ENCODE peak calls at places on chromosomes 11 and 22, in six cellular contexts. X is brain microvascular endothelial cell, I is lower leg skin, N is astrocyte of the spinal cord, B is foreskin fibroblast, C is GM12865. V is an unnamed sample.

GRCh38 chr22:29203883-29204282 is 1.8 kb upstream of the EMID1 start:
- DNase-seq in X (no peak), I (no peak), N (no peak), B (no peak), C (no peak), V (no peak)

GRCh38 chr22:46803031-46803880 is 40.8 kb downstream of the TBC1D22A start:
- DNase-seq in X (no peak), I (no peak), N (no peak), B (peak), C (peak), V (no peak)

GRCh38 chr11:36427079-36427478 is 83.0 kb downstream of the TRAF6 start:
- DNase-seq in X (no peak), I (no peak), N (no peak), B (no peak), C (no peak), V (no peak)

GRCh38 chr11:73366953-73367352 is 9.2 kb upstream of the RELT start:
- DNase-seq in X (no peak), I (no peak), N (no peak), B (no peak), C (no peak), V (no peak)

GRCh38 chr11:88454881-88455280 is 117.3 kb upstream of the CTSC start:
- DNase-seq in X (no peak), I (no peak), N (no peak), B (peak), C (no peak), V (no peak)

GRCh38 chr11:134482865-134483264 is 70.8 kb upstream of the B3GAT1 start:
- DNase-seq in X (no peak), I (no peak), N (no peak), B (no peak), C (no peak), V (no peak)

GRCh38 chr11:61083601-61084147 is 18.6 kb upstream of the CD5 start:
- DNase-seq in X (no peak), I (no peak), N (no peak), B (no peak), C (no peak), V (no peak)

GRCh38 chr11:37449146-37449545 is 851.1 kb upstream of the RAG2 start:
- DNase-seq in X (peak), I (peak), N (peak), B (peak), C (peak), V (peak)

GRCh38 chr11:2379471-2380174 is 2.5 kb downstream of the CD81 start:
- DNase-seq in X (no peak), I (peak), N (no peak), B (peak), C (no peak), V (no peak)

GRCh38 chr11:12723410-12724297 is 49.4 kb downstream of the TEAD1 start:
- DNase-seq in X (peak), I (peak), N (peak), B (no peak), C (no peak), V (no peak)

GRCh38 chr11:124069429-124070401 is 28.6 kb upstream of the OR10G7 start:
- DNase-seq in X (peak), I (peak), N (peak), B (peak), C (peak), V (peak)

GRCh38 chr22:32407936-32408335 is 4.1 kb downstream of the RTCB start:
- DNase-seq in X (no peak), I (no peak), N (no peak), B (no peak), C (no peak), V (no peak)

GRCh38 chr11:34243620-34244493 is 114.0 kb downstream of the ABTB2 start:
- DNase-seq in X (peak), I (no peak), N (peak), B (peak), C (peak), V (peak)

GRCh38 chr11:8252946-8253345 is 10.7 kb downstream of the LMO1 start:
- DNase-seq in X (no peak), I (no peak), N (no peak), B (no peak), C (no peak), V (no peak)

GRCh38 chr11:92628401-92629292 is 340.8 kb upstream of the MTNR1B start:
- DNase-seq in X (peak), I (no peak), N (peak), B (no peak), C (no peak), V (no peak)

GRCh38 chr22:46294784-46295183 is 1.9 kb upstream of the GTSE1 start:
- DNase-seq in X (no peak), I (no peak), N (no peak), B (no peak), C (no peak), V (no peak)

GRCh38 chr11:36009469-36009868 is 65.6 kb downstream of the LDLRAD3 start:
- DNase-seq in X (no peak), I (no peak), N (peak), B (peak), C (no peak), V (peak)

GRCh38 chr11:35167451-35167954 is 28.5 kb downstream of the CD44 start:
- DNase-seq in X (no peak), I (peak), N (no peak), B (peak), C (no peak), V (no peak)

GRCh38 chr22:19275104-19275503 is 16.4 kb downstream of the CLTCL1 start:
- DNase-seq in X (no peak), I (no peak), N (no peak), B (no peak), C (no peak), V (no peak)

GRCh38 chr11:44404736-44405395 is 94.9 kb upstream of the ALX4 start:
- DNase-seq in X (no peak), I (no peak), N (no peak), B (no peak), C (no peak), V (no peak)

GRCh38 chr11:34302046-34302921 is 55.5 kb downstream of the ABTB2 start:
- DNase-seq in X (peak), I (no peak), N (peak), B (peak), C (peak), V (peak)

GRCh38 chr11:130504317-130504716 is 55.9 kb downstream of the ADAMTS15 start:
- DNase-seq in X (no peak), I (no peak), N (no peak), B (no peak), C (no peak), V (no peak)

GRCh38 chr11:8715501-8715900 is 32.9 kb downstream of the RPL27A start:
- DNase-seq in X (no peak), I (no peak), N (no peak), B (no peak), C (no peak), V (no peak)

GRCh38 chr11:976431-977160 is 50.9 kb downstream of the AP2A2 start:
- DNase-seq in X (no peak), I (no peak), N (peak), B (peak), C (no peak), V (peak)

GRCh38 chr11:6233984-6234313 is 487 bp downstream of the FHIP1B start:
- DNase-seq in X (no peak), I (no peak), N (no peak), B (peak), C (no peak), V (no peak)

GRCh38 chr11:131449391-131450019 is 79.1 kb downstream of the NTM start:
- DNase-seq in X (no peak), I (no peak), N (no peak), B (no peak), C (no peak), V (no peak)

GRCh38 chr11:32870676-32871075 is 21.9 kb upstream of the QSER1 start:
- DNase-seq in X (no peak), I (no peak), N (no peak), B (no peak), C (peak), V (no peak)

GRCh38 chr11:15286465-15286864 is 171.7 kb downstream of the INSC start:
- DNase-seq in X (no peak), I (no peak), N (no peak), B (no peak), C (no peak), V (no peak)

GRCh38 chr11:61529537-61530225 is 21.1 kb downstream of the LRRC10B start:
- DNase-seq in X (no peak), I (peak), N (no peak), B (peak), C (no peak), V (no peak)

GRCh38 chr11:16806791-16807190 is 68.3 kb downstream of the C11orf58 start:
- DNase-seq in X (no peak), I (no peak), N (peak), B (no peak), C (no peak), V (peak)

GRCh38 chr22:42931421-42932196 is 74.5 kb upstream of the ARFGAP3 start:
- DNase-seq in X (no peak), I (no peak), N (no peak), B (peak), C (peak), V (no peak)

DNA sequence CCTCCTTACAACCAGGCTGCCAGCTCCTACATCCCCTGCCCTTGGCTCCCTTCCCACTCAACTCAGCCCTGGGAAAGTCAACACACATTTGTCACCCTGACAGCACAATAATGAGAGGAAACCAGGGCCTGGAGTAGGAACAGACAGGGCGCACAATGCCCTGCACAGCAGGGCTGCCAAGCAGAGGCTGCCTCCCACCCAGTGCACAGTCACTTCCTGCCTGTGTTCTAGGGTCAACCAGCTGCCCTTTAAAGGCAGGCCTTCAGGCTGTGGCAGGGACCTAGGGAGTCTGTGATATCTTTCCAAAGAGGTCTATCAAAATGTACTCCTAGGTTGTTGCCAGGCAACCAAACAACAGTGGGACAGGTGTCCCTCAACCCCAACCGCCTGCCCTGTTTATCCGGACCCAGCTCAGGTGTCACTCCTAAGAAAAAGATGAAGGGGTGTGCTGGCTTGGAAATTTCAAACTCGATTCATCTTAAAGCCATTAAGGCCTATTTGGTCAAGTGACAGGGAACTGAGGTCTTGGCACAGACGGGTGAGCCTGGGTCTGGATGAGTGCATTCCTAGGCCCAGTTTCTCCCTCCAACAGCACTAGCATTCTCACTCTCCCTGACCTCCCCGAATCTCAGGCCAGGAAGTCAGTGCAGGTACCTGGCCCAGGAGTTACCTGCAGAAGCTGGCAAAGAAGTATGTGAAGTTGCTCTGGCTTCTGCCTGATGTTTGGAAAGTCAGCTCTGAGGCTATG is 110.3 kb upstream of the PITPNB start:
- DNase-seq in X (peak), I (no peak), N (peak), B (peak), C (no peak), V (no peak)
- TF ChIP-seq CTCF in X (no peak), I (no peak), N (no peak), B (no peak), C (no peak), V (no peak)

GRCh38 chr11:71999360-71999759 is 651 bp downstream of the IL18BP start:
- DNase-seq in X (no peak), I (no peak), N (peak), B (peak), C (no peak), V (peak)
- H3K4me3 ChIP-seq in X (no peak), I (no peak), N (no peak), B (peak), C (peak), V (no peak)

GRCh38 chr22:45242778-45243191 is 2.1 kb upstream of the KIAA0930 start:
- DNase-seq in X (no peak), I (no peak), N (no peak), B (no peak), C (no peak), V (no peak)
- TF ChIP-seq CTCF in X (peak), I (no peak), N (peak), B (no peak), C (no peak), V (no peak)

GRCh38 chr22:31106651-31107205 is 640 bp downstream of the SELENOM start:
- DNase-seq in X (peak), I (no peak), N (no peak), B (peak), C (no peak), V (no peak)

GRCh38 chr22:31103899-31104694 is 3.3 kb downstream of the SELENOM start:
- DNase-seq in X (no peak), I (no peak), N (no peak), B (no peak), C (no peak), V (no peak)

GRCh38 chr22:31106001-31106571 is 1.3 kb downstream of the SELENOM start:
- DNase-seq in X (no peak), I (no peak), N (no peak), B (peak), C (no peak), V (no peak)

GRCh38 chr22:31104869-31105268 is 2.5 kb downstream of the SELENOM start:
- DNase-seq in X (no peak), I (no peak), N (no peak), B (no peak), C (peak), V (no peak)

DNA sequence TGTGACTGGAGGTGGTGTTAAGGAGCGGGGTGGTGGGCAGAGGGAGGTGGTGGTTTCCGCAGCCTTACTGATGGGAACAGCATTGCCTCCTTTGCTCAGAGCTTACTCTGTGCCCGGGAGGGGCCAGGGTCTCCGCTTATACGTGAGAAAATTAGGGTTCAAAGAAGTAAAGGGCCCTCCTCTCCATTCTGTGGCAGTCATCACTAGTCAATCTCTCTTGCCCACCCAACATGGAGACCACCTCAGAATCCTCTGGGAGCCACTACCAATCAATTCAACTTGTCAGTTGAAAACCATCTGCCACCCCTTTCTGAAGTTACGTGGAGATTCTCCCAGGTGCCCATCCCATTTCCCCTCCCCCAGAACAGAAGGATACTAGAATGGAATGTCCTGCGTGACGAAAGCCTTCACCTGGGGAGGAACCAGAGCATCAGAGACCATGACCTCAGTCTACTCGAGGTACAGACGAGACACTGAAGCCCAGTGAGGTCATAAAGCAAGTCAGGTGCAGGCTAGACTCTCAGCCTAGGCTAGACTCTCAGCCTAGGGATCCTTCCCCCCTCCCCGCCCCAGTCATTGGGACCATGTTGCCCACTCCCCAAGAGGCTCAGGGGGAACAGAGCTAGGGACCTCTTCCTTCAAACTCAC is 2.0 kb downstream of the SELENOM start:
- DNase-seq in X (no peak), I (no peak), N (no peak), B (no peak), C (no peak), V (no peak)
- H3K4me3 ChIP-seq in X (no peak), I (no peak), N (no peak), B (peak), C (no peak), V (no peak)

DNA sequence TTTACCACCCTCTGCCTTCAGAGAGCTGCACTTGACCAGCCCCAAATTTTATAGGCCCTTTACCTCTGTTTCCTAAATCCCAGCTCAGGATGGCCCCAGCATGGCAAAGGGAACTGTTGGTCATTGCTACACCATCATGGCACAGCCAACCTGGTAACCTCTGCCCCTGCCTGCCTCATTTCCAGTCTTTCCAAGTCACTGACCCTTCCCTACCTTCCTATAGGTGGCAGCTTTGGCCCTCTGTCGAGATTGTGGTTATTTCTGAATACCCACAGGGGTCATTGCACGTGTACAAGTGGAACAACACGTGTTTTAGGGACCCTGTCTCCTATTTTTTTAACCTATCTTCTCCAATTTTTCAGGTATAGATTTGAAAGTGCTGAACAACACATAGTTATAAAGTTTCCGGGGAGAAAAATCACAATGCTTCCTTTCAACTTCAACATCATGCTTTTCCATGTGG is 2.8 kb downstream of the GALNT18 start:
- DNase-seq in X (no peak), I (no peak), N (no peak), B (no peak), C (no peak), V (no peak)
- TF ChIP-seq CTCF in X (peak), I (no peak), N (no peak), B (no peak), C (no peak), V (no peak)

GRCh38 chr11:65314501-65315203 is at the start of gene CDC42EP2:
- DNase-seq in X (peak), I (peak), N (peak), B (peak), C (peak), V (no peak)

GRCh38 chr11:65315866-65316233 is 1.2 kb downstream of the CDC42EP2 start:
- DNase-seq in X (no peak), I (no peak), N (peak), B (no peak), C (no peak), V (no peak)

GRCh38 chr11:65315204-65315865 is 669 bp downstream of the CDC42EP2 start:
- DNase-seq in X (peak), I (no peak), N (peak), B (peak), C (peak), V (no peak)

GRCh38 chr11:65316979-65317786 is 2.5 kb downstream of the CDC42EP2 start:
- DNase-seq in X (no peak), I (peak), N (peak), B (peak), C (no peak), V (no peak)

DNA sequence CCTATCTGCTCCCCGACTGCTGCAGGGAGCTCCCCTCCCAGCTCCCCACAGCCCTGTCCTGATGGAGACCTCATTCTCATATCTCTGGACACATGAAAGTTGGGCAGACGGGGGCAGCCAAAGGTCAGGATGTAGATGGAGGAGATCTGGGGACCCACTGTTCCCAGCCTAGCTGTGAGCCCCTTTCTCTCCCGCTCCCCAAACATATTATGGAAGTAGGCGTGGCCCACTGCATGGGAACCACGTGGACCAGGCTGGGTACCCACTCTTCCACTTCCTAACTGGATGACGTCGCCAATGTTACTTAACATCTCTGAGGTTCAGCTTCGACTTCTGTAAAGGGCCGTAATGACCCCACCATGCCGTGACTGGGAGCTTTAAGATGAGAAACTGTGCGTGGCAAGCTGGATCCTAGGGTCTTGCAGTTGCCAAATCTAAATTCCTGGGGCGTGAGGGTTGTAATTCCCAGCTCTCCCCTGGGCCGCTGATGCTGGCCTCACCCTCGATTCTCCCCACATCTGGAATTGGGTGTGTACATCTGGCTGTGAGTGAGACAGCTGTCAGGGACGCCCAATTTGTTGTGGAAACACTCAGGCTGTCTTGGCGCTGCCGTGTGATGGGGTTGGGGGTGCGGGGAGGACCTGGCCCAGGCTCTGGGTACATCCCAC is 1.8 kb downstream of the CDC42EP2 start:
- DNase-seq in X (peak), I (peak), N (peak), B (peak), C (no peak), V (no peak)
- H3K4me3 ChIP-seq in X (peak), I (peak), N (peak), B (peak), C (no peak), V (peak)

GRCh38 chr11:13997881-13998280 is 35.4 kb downstream of the SPON1 start:
- DNase-seq in X (no peak), I (no peak), N (no peak), B (no peak), C (no peak), V (no peak)

GRCh38 chr11:14007566-14007965 is 45.0 kb downstream of the SPON1 start:
- DNase-seq in X (no peak), I (no peak), N (no peak), B (no peak), C (no peak), V (no peak)

GRCh38 chr11:13999704-14000103 is 37.2 kb downstream of the SPON1 start:
- DNase-seq in X (no peak), I (no peak), N (no peak), B (no peak), C (no peak), V (no peak)

GRCh38 chr11:14001597-14001996 is 39.1 kb downstream of the SPON1 start:
- DNase-seq in X (no peak), I (no peak), N (no peak), B (no peak), C (no peak), V (no peak)
- TF ChIP-seq CTCF in X (no peak), I (no peak), N (no peak), B (no peak), C (no peak), V (no peak)

GRCh38 chr11:126317681-126318641 is 14.1 kb downstream of the DCPS start:
- DNase-seq in X (peak), I (peak), N (peak), B (peak), C (peak), V (peak)
- H3K4me3 ChIP-seq in X (no peak), I (no peak), N (peak), B (peak), C (no peak), V (peak)

GRCh38 chr11:67698247-67698646 is 23.8 kb upstream of the ALDH3B2 start:
- DNase-seq in X (peak), I (no peak), N (no peak), B (peak), C (peak), V (no peak)
- TF ChIP-seq CTCF in X (peak), I (no peak), N (peak), B (no peak), C (peak), V (no peak)

V was measured in astrocyte of the cerebellum.